ENCODE peak calls at places on chromosomes 11 and 22, in eight cellular contexts. One of them, this sample, is unnamed.

GRCh38 chr11:99932684-99933083 is 754.4 kb upstream of the ARHGAP42 start:
- DNase-seq in A172: no peak
- DNase-seq in heart left ventricle: no peak
- DNase-seq in posterior cingulate gyrus: no peak
- DNase-seq in brain microvascular endothelial cell: no peak
- DNase-seq in hippocampal formation: no peak
- DNase-seq in AG10803: no peak
- DNase-seq in Peyer's patch: no peak
- DNase-seq in this sample: no peak

GRCh38 chr11:10329935-10330334 is 25.1 kb downstream of the ADM start:
- DNase-seq in A172: peak
- DNase-seq in heart left ventricle: no peak
- DNase-seq in posterior cingulate gyrus: no peak
- DNase-seq in brain microvascular endothelial cell: peak
- DNase-seq in hippocampal formation: no peak
- DNase-seq in AG10803: peak
- DNase-seq in Peyer's patch: no peak
- DNase-seq in this sample: no peak

GRCh38 chr11:67457453-67457852 is 2.3 kb downstream of the CABP4 start:
- DNase-seq in A172: no peak
- DNase-seq in heart left ventricle: no peak
- DNase-seq in posterior cingulate gyrus: no peak
- DNase-seq in brain microvascular endothelial cell: no peak
- DNase-seq in hippocampal formation: no peak
- DNase-seq in AG10803: no peak
- DNase-seq in Peyer's patch: no peak
- DNase-seq in this sample: no peak

GRCh38 chr11:118928870-118929495 is 3.3 kb upstream of the BCL9L start:
- DNase-seq in A172: peak
- DNase-seq in heart left ventricle: peak
- DNase-seq in posterior cingulate gyrus: no peak
- DNase-seq in brain microvascular endothelial cell: no peak
- DNase-seq in hippocampal formation: peak
- DNase-seq in AG10803: peak
- DNase-seq in Peyer's patch: no peak
- DNase-seq in this sample: peak

GRCh38 chr11:109062445-109062844 is 359.5 kb upstream of the C11orf87 start:
- DNase-seq in A172: no peak
- DNase-seq in heart left ventricle: no peak
- DNase-seq in posterior cingulate gyrus: no peak
- DNase-seq in brain microvascular endothelial cell: peak
- DNase-seq in hippocampal formation: no peak
- DNase-seq in AG10803: peak
- DNase-seq in Peyer's patch: no peak
- DNase-seq in this sample: no peak

GRCh38 chr11:61023086-61024035 is 51.9 kb downstream of the CD6 start:
- DNase-seq in A172: no peak
- DNase-seq in heart left ventricle: no peak
- DNase-seq in posterior cingulate gyrus: no peak
- DNase-seq in brain microvascular endothelial cell: no peak
- DNase-seq in hippocampal formation: no peak
- DNase-seq in AG10803: no peak
- DNase-seq in Peyer's patch: peak
- DNase-seq in this sample: no peak

GRCh38 chr22:48923165-48923875 is 904.4 kb downstream of the BRD1 start:
- DNase-seq in A172: no peak
- DNase-seq in heart left ventricle: no peak
- DNase-seq in posterior cingulate gyrus: no peak
- DNase-seq in brain microvascular endothelial cell: no peak
- DNase-seq in hippocampal formation: no peak
- DNase-seq in AG10803: no peak
- DNase-seq in Peyer's patch: no peak
- DNase-seq in this sample: no peak

GRCh38 chr11:1130276-1131032 is 27.3 kb upstream of the MUC5AC start:
- DNase-seq in A172: no peak
- DNase-seq in heart left ventricle: no peak
- DNase-seq in posterior cingulate gyrus: no peak
- DNase-seq in brain microvascular endothelial cell: no peak
- DNase-seq in hippocampal formation: no peak
- DNase-seq in AG10803: no peak
- DNase-seq in Peyer's patch: no peak
- DNase-seq in this sample: no peak

GRCh38 chr11:75505966-75506692 is 19.6 kb downstream of the GDPD5 start:
- DNase-seq in A172: no peak
- DNase-seq in heart left ventricle: no peak
- DNase-seq in posterior cingulate gyrus: no peak
- DNase-seq in brain microvascular endothelial cell: no peak
- DNase-seq in hippocampal formation: no peak
- DNase-seq in AG10803: no peak
- DNase-seq in Peyer's patch: no peak
- DNase-seq in this sample: no peak

GRCh38 chr22:23801886-23802377 is 15.2 kb downstream of the SMARCB1 start:
- DNase-seq in A172: no peak
- DNase-seq in heart left ventricle: no peak
- DNase-seq in posterior cingulate gyrus: no peak
- DNase-seq in brain microvascular endothelial cell: no peak
- DNase-seq in hippocampal formation: no peak
- DNase-seq in AG10803: no peak
- DNase-seq in Peyer's patch: no peak
- DNase-seq in this sample: no peak

GRCh38 chr11:32151036-32151435 is 60.2 kb downstream of the RCN1 start:
- DNase-seq in A172: no peak
- DNase-seq in heart left ventricle: no peak
- DNase-seq in posterior cingulate gyrus: no peak
- DNase-seq in brain microvascular endothelial cell: no peak
- DNase-seq in hippocampal formation: no peak
- DNase-seq in AG10803: no peak
- DNase-seq in Peyer's patch: no peak
- DNase-seq in this sample: no peak

GRCh38 chr11:125468025-125468424 is 28.0 kb downstream of the FEZ1 start:
- DNase-seq in A172: no peak
- DNase-seq in heart left ventricle: no peak
- DNase-seq in posterior cingulate gyrus: no peak
- DNase-seq in brain microvascular endothelial cell: no peak
- DNase-seq in hippocampal formation: no peak
- DNase-seq in AG10803: no peak
- DNase-seq in Peyer's patch: no peak
- DNase-seq in this sample: no peak

GRCh38 chr11:77506857-77507256 is 33.0 kb upstream of the PAK1 start:
- DNase-seq in A172: peak
- DNase-seq in heart left ventricle: no peak
- DNase-seq in posterior cingulate gyrus: no peak
- DNase-seq in brain microvascular endothelial cell: peak
- DNase-seq in hippocampal formation: no peak
- DNase-seq in AG10803: no peak
- DNase-seq in Peyer's patch: no peak
- DNase-seq in this sample: no peak

GRCh38 chr11:119903389-119903788 is 174.4 kb upstream of the NECTIN1 start:
- DNase-seq in A172: no peak
- DNase-seq in heart left ventricle: no peak
- DNase-seq in posterior cingulate gyrus: no peak
- DNase-seq in brain microvascular endothelial cell: no peak
- DNase-seq in hippocampal formation: no peak
- DNase-seq in AG10803: no peak
- DNase-seq in Peyer's patch: no peak
- DNase-seq in this sample: no peak

GRCh38 chr11:61007383-61007970 is 36.0 kb downstream of the CD6 start:
- DNase-seq in A172: no peak
- DNase-seq in heart left ventricle: no peak
- DNase-seq in posterior cingulate gyrus: no peak
- DNase-seq in brain microvascular endothelial cell: no peak
- DNase-seq in hippocampal formation: no peak
- DNase-seq in AG10803: no peak
- DNase-seq in Peyer's patch: peak
- DNase-seq in this sample: no peak

GRCh38 chr11:3022300-3022967 is 30.3 kb upstream of the NAP1L4 start:
- DNase-seq in A172: peak
- DNase-seq in heart left ventricle: no peak
- DNase-seq in posterior cingulate gyrus: no peak
- DNase-seq in brain microvascular endothelial cell: peak
- DNase-seq in hippocampal formation: no peak
- DNase-seq in AG10803: peak
- DNase-seq in Peyer's patch: no peak
- DNase-seq in this sample: no peak

GRCh38 chr11:26726960-26727359 is 5.1 kb upstream of the SLC5A12 start:
- DNase-seq in A172: no peak
- DNase-seq in heart left ventricle: no peak
- DNase-seq in posterior cingulate gyrus: no peak
- DNase-seq in brain microvascular endothelial cell: no peak
- DNase-seq in hippocampal formation: no peak
- DNase-seq in AG10803: no peak
- DNase-seq in Peyer's patch: no peak
- DNase-seq in this sample: no peak

GRCh38 chr11:14645247-14645912 is 1.8 kb downstream of the PDE3B start:
- DNase-seq in A172: no peak
- DNase-seq in heart left ventricle: no peak
- DNase-seq in posterior cingulate gyrus: no peak
- DNase-seq in brain microvascular endothelial cell: peak
- DNase-seq in hippocampal formation: no peak
- DNase-seq in AG10803: peak
- DNase-seq in Peyer's patch: no peak
- DNase-seq in this sample: no peak